ENCODE peak calls at places on chromosomes 11 and 22, in six cellular contexts. M is sigmoid colon, A is SK-N-SH, N is transverse colon, V is hepatocyte, L is H1. B is an unnamed sample.

GRCh38 chr22:48427731-48428211 is 1399.9 kb downstream of the BRD1 start:
- DNase-seq in M (no peak), A (no peak), N (no peak), V (no peak), L (no peak), B (no peak)

GRCh38 chr11:60852639-60853468 is 2.9 kb downstream of the PTGDR2 start:
- DNase-seq in M (no peak), A (no peak), N (peak), V (no peak), L (no peak), B (no peak)

GRCh38 chr11:45456686-45457085 is 170.5 kb upstream of the SYT13 start:
- DNase-seq in M (no peak), A (no peak), N (no peak), V (no peak), L (no peak), B (no peak)

GRCh38 chr11:25838918-25839611 is 492.9 kb upstream of the ANO3 start:
- DNase-seq in M (no peak), A (no peak), N (no peak), V (no peak), L (no peak), B (no peak)

GRCh38 chr22:49298834-49299750 is 528.6 kb downstream of the BRD1 start:
- DNase-seq in M (no peak), A (no peak), N (no peak), V (no peak), L (no peak), B (no peak)

GRCh38 chr22:46262449-46263207 is 515 bp downstream of the PKDREJ start:
- DNase-seq in M (peak), A (no peak), N (peak), V (peak), L (peak), B (no peak)

GRCh38 chr11:7056828-7057513 is 31.8 kb upstream of the RBMXL2 start:
- DNase-seq in M (no peak), A (no peak), N (no peak), V (no peak), L (no peak), B (no peak)

GRCh38 chr11:104104664-104105063 is 59.3 kb downstream of the PDGFD start:
- DNase-seq in M (no peak), A (no peak), N (no peak), V (no peak), L (no peak), B (no peak)

GRCh38 chr11:130689222-130689908 is 226.9 kb downstream of the SNX19 start:
- DNase-seq in M (no peak), A (no peak), N (no peak), V (no peak), L (no peak), B (no peak)

GRCh38 chr11:130693543-130693942 is 222.7 kb downstream of the SNX19 start:
- DNase-seq in M (no peak), A (no peak), N (no peak), V (no peak), L (no peak), B (no peak)

GRCh38 chr11:130691581-130691980 is 224.7 kb downstream of the SNX19 start:
- DNase-seq in M (no peak), A (no peak), N (no peak), V (no peak), L (no peak), B (no peak)

GRCh38 chr11:130698174-130698573 is 218.1 kb downstream of the SNX19 start:
- DNase-seq in M (no peak), A (no peak), N (no peak), V (no peak), L (no peak), B (no peak)

GRCh38 chr11:130692220-130692619 is 224.1 kb downstream of the SNX19 start:
- DNase-seq in M (no peak), A (peak), N (no peak), V (no peak), L (no peak), B (no peak)
- H3K27ac ChIP-seq in M (no peak), A (no peak), N (no peak), V (no peak), L (no peak), B (no peak)

GRCh38 chr22:21652547-21653545 is 10.7 kb downstream of the SDF2L1 start:
- DNase-seq in M (no peak), A (no peak), N (no peak), V (peak), L (no peak), B (no peak)

GRCh38 chr22:21652010-21652546 is 10.0 kb downstream of the SDF2L1 start:
- DNase-seq in M (peak), A (peak), N (peak), V (peak), L (no peak), B (peak)

GRCh38 chr22:21650280-21650679 is 8.2 kb downstream of the SDF2L1 start:
- DNase-seq in M (no peak), A (no peak), N (no peak), V (no peak), L (no peak), B (no peak)

GRCh38 chr22:21651521-21652009 is 9.5 kb downstream of the SDF2L1 start:
- DNase-seq in M (no peak), A (peak), N (no peak), V (no peak), L (no peak), B (no peak)

DNA sequence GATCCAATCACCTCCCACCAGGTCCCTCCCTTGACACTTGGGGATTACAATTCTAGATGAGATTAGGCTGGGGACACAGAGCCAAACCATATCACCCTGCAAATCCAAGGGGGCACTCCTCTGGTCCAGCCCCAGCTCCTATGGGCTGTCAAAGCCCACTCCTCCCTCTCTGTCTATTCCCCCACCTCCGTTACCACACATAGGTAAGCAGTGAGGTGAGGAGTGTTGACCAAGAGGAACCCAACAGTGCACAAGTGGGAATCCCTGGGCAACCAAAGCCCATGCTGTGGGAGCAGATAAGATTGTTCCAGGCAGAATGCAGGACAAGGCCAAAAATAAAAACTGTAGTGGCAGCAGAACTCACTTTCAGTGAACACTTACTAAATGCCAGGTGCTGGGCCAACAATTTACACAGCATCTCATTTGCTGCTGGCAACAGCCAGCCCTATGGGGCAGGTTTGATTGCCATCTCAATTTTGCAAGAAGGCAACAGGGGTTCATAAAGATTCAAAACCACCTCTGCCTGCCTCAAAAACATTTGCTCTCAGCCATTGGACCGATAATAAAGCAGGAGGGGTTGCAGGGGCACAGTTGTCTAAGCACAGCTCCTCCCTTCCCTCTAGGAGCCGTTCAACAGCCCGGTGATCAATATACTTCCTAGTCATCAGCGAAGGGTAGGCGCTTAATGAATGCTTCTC is 8.9 kb downstream of the SDF2L1 start:
- DNase-seq in M (no peak), A (no peak), N (no peak), V (peak), L (no peak), B (no peak)
- H3K27ac ChIP-seq in M (no peak), A (peak), N (no peak), V (peak), L (peak), B (no peak)

GRCh38 chr11:20274031-20274430 is 89.5 kb upstream of the HTATIP2 start:
- DNase-seq in M (no peak), A (no peak), N (no peak), V (no peak), L (no peak), B (no peak)
- H3K27ac ChIP-seq in M (no peak), A (no peak), N (no peak), V (no peak), L (no peak), B (no peak)

GRCh38 chr11:57763568-57763967 is 2.0 kb downstream of the CTNND1 start:
- DNase-seq in M (no peak), A (peak), N (no peak), V (peak), L (no peak), B (no peak)

GRCh38 chr11:57762235-57762866 is 749 bp downstream of the CTNND1 start:
- DNase-seq in M (no peak), A (peak), N (peak), V (peak), L (no peak), B (no peak)

GRCh38 chr11:57761301-57762234 is at the start of gene CTNND1:
- DNase-seq in M (peak), A (peak), N (peak), V (peak), L (peak), B (peak)

GRCh38 chr11:57764527-57764926 is 2.9 kb downstream of the CTNND1 start:
- DNase-seq in M (no peak), A (no peak), N (no peak), V (no peak), L (no peak), B (no peak)

GRCh38 chr11:57764972-57765371 is 3.4 kb downstream of the CTNND1 start:
- DNase-seq in M (no peak), A (no peak), N (no peak), V (no peak), L (no peak), B (no peak)
- H3K27ac ChIP-seq in M (peak), A (no peak), N (peak), V (peak), L (no peak), B (no peak)

GRCh38 chr11:27211370-27212127 is 151.5 kb downstream of the CCDC34 start:
- DNase-seq in M (no peak), A (no peak), N (no peak), V (no peak), L (no peak), B (no peak)

GRCh38 chr11:27208846-27209245 is 154.2 kb downstream of the CCDC34 start:
- DNase-seq in M (no peak), A (no peak), N (no peak), V (no peak), L (no peak), B (no peak)

GRCh38 chr11:27210509-27210908 is 152.5 kb downstream of the CCDC34 start:
- DNase-seq in M (no peak), A (no peak), N (no peak), V (no peak), L (no peak), B (no peak)

GRCh38 chr11:27207025-27207650 is 155.9 kb downstream of the CCDC34 start:
- DNase-seq in M (no peak), A (no peak), N (no peak), V (no peak), L (no peak), B (no peak)

DNA sequence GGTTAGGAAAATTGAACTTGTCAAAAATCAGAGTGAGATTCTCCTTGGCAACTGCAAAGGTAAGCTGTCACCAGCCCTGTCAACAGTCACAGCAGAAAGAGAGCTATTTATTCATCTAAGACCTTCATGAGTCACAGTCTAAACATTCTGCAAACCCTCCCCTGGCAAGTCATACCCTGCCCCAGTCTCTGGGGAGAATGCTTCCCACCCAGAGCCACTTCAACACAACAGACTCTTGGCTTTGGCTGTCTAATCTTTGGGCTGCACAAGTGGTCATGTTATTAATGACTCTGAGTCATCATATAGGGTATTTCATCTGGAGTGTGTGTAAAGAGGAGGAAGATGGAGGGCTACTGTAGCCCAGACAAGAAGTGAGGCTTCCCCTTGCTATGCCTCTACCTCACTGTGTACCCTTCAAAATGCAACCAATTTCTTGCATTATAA is 153.4 kb downstream of the CCDC34 start:
- DNase-seq in M (no peak), A (no peak), N (no peak), V (peak), L (no peak), B (no peak)
- H3K27ac ChIP-seq in M (no peak), A (no peak), N (no peak), V (peak), L (no peak), B (no peak)

B was measured in caudate nucleus.